ENCODE peak calls at places on chromosomes 7 and 10, in eight cellular contexts. J, E, Q, U, T, S, I and G are unnamed samples.
A peak's percentile ranks its signal among the peaks of the same experiment; 100 is the strongest.

GRCh38 chr7:98568891-98569290 is 48.2 kb upstream of the NPTX2 start:
- DNase-seq in J (no peak), E (no peak), Q (no peak), U (no peak), T (no peak), S (no peak), I (no peak), G (no peak)

GRCh38 chr7:145398758-145399157 is 562.9 kb upstream of the TPK1 start:
- DNase-seq in J (no peak), E (peak; percentile 73), Q (no peak), U (no peak), T (no peak), S (no peak), I (no peak), G (no peak)

GRCh38 chr10:48477181-48477580 is 127.7 kb downstream of the ARHGAP22 start:
- DNase-seq in J (no peak), E (no peak), Q (no peak), U (no peak), T (no peak), S (no peak), I (no peak), G (no peak)

GRCh38 chr10:72335394-72336258 is 19.1 kb downstream of the DNAJB12 start:
- DNase-seq in J (peak; percentile 85), E (peak; percentile 84), Q (no peak), U (peak; percentile 58), T (peak; percentile 66), S (peak; percentile 75), I (no peak), G (peak; percentile 89)

GRCh38 chr10:61503051-61503450 is 49.9 kb upstream of the TMEM26 start:
- DNase-seq in J (no peak), E (peak; percentile 34), Q (no peak), U (no peak), T (no peak), S (no peak), I (no peak), G (no peak)

GRCh38 chr10:122878799-122879338 is 512 bp downstream of the FAM24B start:
- DNase-seq in J (no peak), E (peak; percentile 23), Q (peak; percentile 48), U (peak; percentile 20), T (peak; percentile 9), S (no peak), I (no peak), G (no peak)

GRCh38 chr10:114195079-114195478 is 15.9 kb downstream of the TDRD1 start:
- DNase-seq in J (no peak), E (no peak), Q (no peak), U (no peak), T (no peak), S (no peak), I (no peak), G (no peak)

GRCh38 chr10:75111906-75112703 is 649 bp downstream of the SAMD8 start:
- DNase-seq in J (peak; percentile 65), E (peak; percentile 54), Q (peak; percentile 89), U (peak; percentile 71), T (peak; percentile 74), S (no peak), I (peak; percentile 44), G (peak; percentile 75)